ENCODE peak calls at places on chromosomes 12 and 14, in eight cellular contexts. Q, Y, O, J, B, U, G and T are unnamed samples.

GRCh38 chr12:104514127-104514810 is 57.5 kb downstream of the CHST11 start:
- DNase-seq in Y (no peak), B (no peak), J (no peak), O (no peak), G (no peak), Q (no peak), U (no peak), T (no peak)

GRCh38 chr12:1848146-1848545 is 27.8 kb downstream of the LRTM2 start:
- DNase-seq in J (no peak), Y (no peak), G (no peak), O (no peak), U (no peak), Q (no peak), B (no peak), T (no peak)

GRCh38 chr14:85731198-85731597 is 201.3 kb downstream of the FLRT2 start:
- DNase-seq in J (no peak), Y (no peak), G (no peak), Q (no peak), U (no peak), O (no peak), B (peak), T (no peak)

GRCh38 chr14:76770521-76771431 is 9.5 kb downstream of the VASH1 start:
- DNase-seq in G (no peak), O (no peak), J (no peak), B (no peak), Q (no peak), U (no peak), Y (no peak), T (peak)

GRCh38 chr12:4445156-4446020 is at the start of gene FGF6:
- DNase-seq in U (no peak), J (no peak), G (no peak), B (no peak), O (no peak), Y (no peak), Q (no peak), T (no peak)

GRCh38 chr12:69821441-69822204 is 3.4 kb upstream of the MYRFL start:
- DNase-seq in O (no peak), Y (no peak), U (no peak), B (peak), J (no peak), Q (peak), G (peak), T (no peak)

GRCh38 chr14:54001189-54001878 is 44.7 kb upstream of the BMP4 start:
- DNase-seq in G (peak), Y (no peak), B (no peak), J (no peak), O (no peak), Q (no peak), U (no peak), T (no peak)

GRCh38 chr12:100468126-100468525 is 5.5 kb upstream of the NR1H4 start:
- DNase-seq in Q (no peak), O (no peak), U (no peak), Y (no peak), G (no peak), J (no peak), B (no peak), T (no peak)

GRCh38 chr14:98608071-98609060 is 663.6 kb downstream of the BCL11B start:
- DNase-seq in J (no peak), G (no peak), O (peak), Y (no peak), B (no peak), U (no peak), Q (no peak), T (no peak)

GRCh38 chr14:32524609-32525391 is 195.7 kb downstream of the AKAP6 start:
- DNase-seq in Q (no peak), Y (no peak), J (no peak), O (no peak), U (no peak), B (peak), G (no peak), T (no peak)

GRCh38 chr12:52874573-52875435 is 26.0 kb upstream of the KRT78 start:
- DNase-seq in U (no peak), J (no peak), Q (no peak), B (peak), G (peak), Y (no peak), O (no peak), T (no peak)

GRCh38 chr14:31024577-31025334 is 693 bp upstream of the AP4S1 start:
- DNase-seq in Y (no peak), G (peak), J (no peak), U (peak), Q (no peak), B (peak), O (no peak), T (no peak)

GRCh38 chr12:3271639-3272038 is 194.5 kb downstream of the TSPAN9 start:
- DNase-seq in Y (no peak), Q (no peak), B (no peak), U (no peak), J (no peak), O (no peak), G (no peak), T (no peak)

GRCh38 chr12:84661732-84662326 is 250.8 kb downstream of the SLC6A15 start:
- DNase-seq in B (peak), J (no peak), U (no peak), Q (no peak), G (no peak), Y (no peak), O (no peak), T (no peak)

GRCh38 chr14:34931206-34931605 is 51.6 kb upstream of the SRP54 start:
- DNase-seq in Q (no peak), O (peak), U (no peak), Y (no peak), B (peak), G (no peak), J (no peak), T (peak)

GRCh38 chr12:27781680-27782079 is 1.6 kb upstream of the MANSC4 start:
- DNase-seq in U (no peak), G (no peak), B (peak), Q (no peak), O (no peak), Y (no peak), J (no peak), T (no peak)

GRCh38 chr14:23831591-23831990 is 122.0 kb upstream of the DHRS4 start:
- DNase-seq in Y (no peak), U (peak), J (no peak), B (no peak), Q (no peak), O (no peak), G (peak), T (no peak)

GRCh38 chr14:54562334-54562733 is 4.6 kb upstream of the SAMD4A start:
- DNase-seq in G (peak), U (no peak), J (no peak), O (no peak), Q (no peak), Y (no peak), B (peak), T (no peak)

GRCh38 chr12:116244001-116244400 is 33.5 kb downstream of the MED13L start:
- DNase-seq in Y (no peak), B (peak), O (no peak), G (peak), J (no peak), U (no peak), Q (no peak), T (no peak)

GRCh38 chr14:64673748-64674147 is 30.5 kb upstream of the PLEKHG3 start:
- DNase-seq in U (peak), B (no peak), Y (no peak), G (peak), O (no peak), Q (no peak), J (no peak), T (peak)

GRCh38 chr12:96811083-96811482 is 96.0 kb upstream of the NEDD1 start:
- DNase-seq in Q (no peak), B (peak), Y (no peak), U (no peak), G (peak), J (no peak), O (no peak), T (no peak)

GRCh38 chr12:130956009-130956408 is 2.3 kb downstream of the ADGRD1 start:
- DNase-seq in B (no peak), O (no peak), J (no peak), G (no peak), Q (no peak), Y (no peak), U (no peak), T (no peak)

GRCh38 chr12:111185206-111185888 is 183.5 kb downstream of the PHETA1 start:
- DNase-seq in Q (no peak), G (no peak), B (no peak), J (no peak), U (no peak), O (no peak), Y (no peak), T (no peak)

GRCh38 chr12:54232790-54233189 is 44.0 kb upstream of the SMUG1 start:
- DNase-seq in U (no peak), G (peak), O (no peak), Y (no peak), J (no peak), Q (peak), B (peak), T (no peak)

GRCh38 chr12:126286203-126286602 is 1221.0 kb downstream of the AACS start:
- DNase-seq in J (no peak), Q (no peak), U (no peak), Y (no peak), G (no peak), B (no peak), O (no peak), T (no peak)

GRCh38 chr14:53999061-53999488 is 42.5 kb upstream of the BMP4 start:
- DNase-seq in U (no peak), J (no peak), G (peak), B (peak), O (no peak), Q (peak), Y (no peak), T (no peak)

GRCh38 chr14:70086685-70087379 is 101.9 kb downstream of the SLC8A3 start:
- DNase-seq in Q (peak), G (peak), O (no peak), U (peak), B (peak), J (no peak), Y (no peak), T (no peak)

GRCh38 chr12:127270193-127270592 is 996.8 kb upstream of the TMEM132C start:
- DNase-seq in J (no peak), Y (no peak), O (no peak), G (peak), B (peak), U (no peak), Q (no peak), T (no peak)

GRCh38 chr12:118498171-118498570 is 121.8 kb downstream of the SUDS3 start:
- DNase-seq in G (peak), B (no peak), Q (no peak), U (no peak), Y (no peak), O (no peak), J (no peak), T (no peak)

GRCh38 chr14:95553141-95553540 is 18.3 kb downstream of the GLRX5 start:
- DNase-seq in U (no peak), J (no peak), Y (no peak), O (no peak), G (no peak), Q (no peak), B (no peak), T (no peak)

GRCh38 chr14:64117671-64118402 is 176.3 kb downstream of the ESR2 start:
- DNase-seq in O (no peak), U (no peak), Q (no peak), B (peak), J (no peak), G (peak), Y (no peak), T (no peak)

GRCh38 chr14:64968651-64969050 is 3.5 kb downstream of the RAB15 start:
- DNase-seq in J (no peak), Q (no peak), Y (no peak), B (no peak), U (no peak), G (no peak), O (no peak), T (no peak)

GRCh38 chr12:32501835-32502333 is 102.5 kb downstream of the FGD4 start:
- DNase-seq in G (peak), U (no peak), O (no peak), B (peak), Q (peak), Y (peak), J (no peak), T (no peak)

GRCh38 chr14:44962573-44963528 is 861 bp downstream of the TOGARAM1 start:
- DNase-seq in Y (peak), Q (no peak), G (peak), B (peak), J (peak), U (no peak), O (no peak), T (peak)

GRCh38 chr14:75198291-75198933 is 22.0 kb upstream of the TMED10 start:
- DNase-seq in U (no peak), Y (peak), O (no peak), B (no peak), G (no peak), Q (no peak), J (no peak), T (no peak)

GRCh38 chr14:100466111-100466856 is 120.9 kb downstream of the BEGAIN start:
- DNase-seq in Q (no peak), O (no peak), J (no peak), B (no peak), Y (no peak), G (no peak), U (no peak), T (no peak)

GRCh38 chr14:90111895-90112534 is 50.2 kb downstream of the KCNK13 start:
- DNase-seq in U (no peak), Q (no peak), Y (no peak), J (no peak), O (no peak), B (peak), G (peak), T (no peak)